ENCODE peak calls at places on chromosome 10, in four cellular contexts. D is A549, V is RWPE2, W is pancreas. O is an unnamed sample.

GRCh38 chr10:120514035-120514620 is 57.1 kb downstream of the PLPP4 start:
- DNase-seq in V (no peak), D (peak; percentile 27), W (no peak), O (no peak)

GRCh38 chr10:71370031-71370430 is 26.7 kb upstream of the CDH23 start:
- DNase-seq in D (no peak), W (no peak), V (no peak), O (no peak)

GRCh38 chr10:71476249-71477011 is 79.7 kb downstream of the CDH23 start:
- DNase-seq in W (peak; percentile 21), V (no peak), D (no peak), O (no peak)

GRCh38 chr10:13877154-13877909 is 290.6 kb downstream of the PRPF18 start:
- DNase-seq in D (no peak), W (peak; percentile 18), V (no peak), O (no peak)

GRCh38 chr10:77907900-77908717 is 18.4 kb downstream of the DLG5 start:
- DNase-seq in W (no peak), D (peak; percentile 52), V (no peak), O (no peak)

GRCh38 chr10:1628757-1629156 is 108.6 kb downstream of the ADARB2 start:
- DNase-seq in W (no peak), V (no peak), D (no peak), O (no peak)

GRCh38 chr10:8049874-8050560 is 4.5 kb upstream of the GATA3 start:
- DNase-seq in W (no peak), D (peak; percentile 47), V (no peak), O (no peak)

GRCh38 chr10:5632430-5632829 is 34.0 kb downstream of the ASB13 start:
- DNase-seq in D (peak; percentile 65), V (no peak), W (peak; percentile 76), O (no peak)

GRCh38 chr10:110850990-110851389 is 20.7 kb upstream of the PDCD4 start:
- DNase-seq in D (no peak), V (no peak), W (no peak), O (no peak)

GRCh38 chr10:123634221-123634620 is 31.9 kb upstream of the GPR26 start:
- DNase-seq in D (no peak), W (no peak), V (no peak), O (no peak)

GRCh38 chr10:74924251-74924954 is 98.0 kb downstream of the KAT6B start:
- DNase-seq in D (peak; percentile 28), W (no peak), V (no peak), O (no peak)

GRCh38 chr10:3192856-3193635 is 20.5 kb upstream of the PITRM1 start:
- DNase-seq in W (peak; percentile 44), V (no peak), D (peak; percentile 64), O (no peak)

GRCh38 chr10:43959854-43960415 is 311.3 kb upstream of the ZNF32 start:
- DNase-seq in W (no peak), D (no peak), V (no peak), O (no peak)

GRCh38 chr10:105239311-105240215 is 598.5 kb downstream of the SORCS3 start:
- DNase-seq in D (no peak), W (peak; percentile 19), V (no peak), O (no peak)

GRCh38 chr10:28925154-28925663 is 247.9 kb downstream of the BAMBI start:
- DNase-seq in D (no peak), V (no peak), W (no peak), O (no peak)

GRCh38 chr10:4691776-4692175 is 134.2 kb upstream of the AKR1E2 start:
- DNase-seq in W (no peak), D (no peak), V (no peak), O (no peak)

GRCh38 chr10:22846294-22846693 is 81.6 kb upstream of the ARMC3 start:
- DNase-seq in W (no peak), D (no peak), V (no peak), O (no peak)

GRCh38 chr10:3666525-3667302 is 118.3 kb downstream of the KLF6 start:
- DNase-seq in V (no peak), W (no peak), D (no peak), O (no peak)

GRCh38 chr10:112949875-112950507 is at the start of gene TCF7L2:
- DNase-seq in D (peak; percentile 98), V (peak; percentile 94), W (peak; percentile 96), O (peak; percentile 96)

GRCh38 chr10:8407561-8408021 is 353.1 kb downstream of the GATA3 start:
- DNase-seq in V (no peak), D (peak; percentile 63), W (no peak), O (no peak)

GRCh38 chr10:32054087-32054486 is 2.1 kb downstream of the KIF5B start:
- DNase-seq in D (peak; percentile 15), W (no peak), V (no peak), O (no peak)

GRCh38 chr10:6678211-6678803 is 98.2 kb upstream of the PRKCQ start:
- DNase-seq in W (peak; percentile 25), V (no peak), D (peak; percentile 63), O (peak; percentile 76)

GRCh38 chr10:11875499-11876281 is 52.5 kb downstream of the PROSER2 start:
- DNase-seq in D (peak; percentile 98), W (peak; percentile 82), V (peak; percentile 97), O (peak; percentile 88)

GRCh38 chr10:86141896-86142295 is 224.7 kb downstream of the GRID1 start:
- DNase-seq in V (no peak), D (no peak), W (no peak), O (no peak)

GRCh38 chr10:86135191-86135590 is 231.4 kb downstream of the GRID1 start:
- DNase-seq in W (no peak), V (no peak), D (no peak), O (no peak)

GRCh38 chr10:86139066-86139657 is 227.4 kb downstream of the GRID1 start:
- DNase-seq in V (no peak), D (peak; percentile 29), W (peak; percentile 17), O (peak; percentile 45)

GRCh38 chr10:86138551-86139065 is 228.0 kb downstream of the GRID1 start:
- DNase-seq in W (no peak), V (no peak), D (no peak), O (no peak)

GRCh38 chr10:86137561-86137960 is 229.0 kb downstream of the GRID1 start:
- DNase-seq in W (no peak), V (no peak), D (no peak), O (peak; percentile 3)
- TF ChIP-seq CTCF in W (no peak), V (no peak), D (no peak), O (no peak)

GRCh38 chr10:102113261-102113955 is 6.8 kb downstream of the LDB1 start:
- DNase-seq in W (no peak), D (no peak), V (no peak), O (no peak)
- H3K4me1 ChIP-seq in W (peaks cover 15% of the 10 kb centered on the region), D (peaks cover 52% of the 10 kb centered on the region), V (peaks cover 37% of the 10 kb centered on the region), O (peaks cover 38% of the 10 kb centered on the region)

DNA sequence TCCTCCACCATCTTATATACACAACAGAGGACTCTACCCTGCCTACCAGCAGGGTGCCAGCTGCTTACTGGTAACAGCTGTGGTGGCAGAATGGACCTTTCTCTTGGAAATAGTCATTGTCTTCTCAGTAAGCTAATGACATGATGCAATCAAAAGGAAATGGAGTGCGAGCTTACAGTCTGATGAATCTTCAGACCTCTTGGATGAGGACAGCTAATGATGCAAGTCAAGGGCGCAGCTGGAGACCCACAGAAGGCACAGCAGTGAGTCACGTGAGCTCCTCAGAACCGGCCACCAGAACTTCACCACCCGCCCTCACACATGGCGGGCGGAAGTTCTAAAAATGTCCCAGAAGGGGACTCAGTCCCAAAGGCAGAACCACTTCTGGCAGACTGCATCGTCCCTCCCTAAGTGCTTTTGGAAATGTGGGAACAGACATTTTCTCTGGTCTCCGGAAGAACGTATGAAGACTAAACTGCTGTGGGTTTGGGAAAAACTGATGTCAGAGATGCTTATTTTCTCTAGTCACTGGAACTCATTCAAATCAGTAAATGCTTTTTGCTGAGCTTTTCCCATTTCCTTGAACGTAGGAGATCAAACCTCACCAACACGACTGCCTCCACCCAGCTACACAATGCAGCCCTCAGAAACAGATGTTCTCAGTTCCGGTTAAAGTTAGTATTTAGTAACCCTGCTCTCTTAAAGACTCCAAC is 96.4 kb downstream of the FAS start:
- DNase-seq in V (no peak), W (no peak), D (peak; percentile 6), O (no peak)
- H3K27ac ChIP-seq in V (no peak overlapping the region), W (peak overlapping the region; percentile 36), D (no peak overlapping the region), O (peak overlapping the region; percentile 48)

GRCh38 chr10:57716884-57717283 is 550.8 kb downstream of the IPMK start:
- DNase-seq in D (peak; percentile 54), V (no peak), W (no peak), O (no peak)
- TF ChIP-seq CTCF in D (peak; percentile 61), V (peak; percentile 70), W (no peak), O (no peak)

DNA sequence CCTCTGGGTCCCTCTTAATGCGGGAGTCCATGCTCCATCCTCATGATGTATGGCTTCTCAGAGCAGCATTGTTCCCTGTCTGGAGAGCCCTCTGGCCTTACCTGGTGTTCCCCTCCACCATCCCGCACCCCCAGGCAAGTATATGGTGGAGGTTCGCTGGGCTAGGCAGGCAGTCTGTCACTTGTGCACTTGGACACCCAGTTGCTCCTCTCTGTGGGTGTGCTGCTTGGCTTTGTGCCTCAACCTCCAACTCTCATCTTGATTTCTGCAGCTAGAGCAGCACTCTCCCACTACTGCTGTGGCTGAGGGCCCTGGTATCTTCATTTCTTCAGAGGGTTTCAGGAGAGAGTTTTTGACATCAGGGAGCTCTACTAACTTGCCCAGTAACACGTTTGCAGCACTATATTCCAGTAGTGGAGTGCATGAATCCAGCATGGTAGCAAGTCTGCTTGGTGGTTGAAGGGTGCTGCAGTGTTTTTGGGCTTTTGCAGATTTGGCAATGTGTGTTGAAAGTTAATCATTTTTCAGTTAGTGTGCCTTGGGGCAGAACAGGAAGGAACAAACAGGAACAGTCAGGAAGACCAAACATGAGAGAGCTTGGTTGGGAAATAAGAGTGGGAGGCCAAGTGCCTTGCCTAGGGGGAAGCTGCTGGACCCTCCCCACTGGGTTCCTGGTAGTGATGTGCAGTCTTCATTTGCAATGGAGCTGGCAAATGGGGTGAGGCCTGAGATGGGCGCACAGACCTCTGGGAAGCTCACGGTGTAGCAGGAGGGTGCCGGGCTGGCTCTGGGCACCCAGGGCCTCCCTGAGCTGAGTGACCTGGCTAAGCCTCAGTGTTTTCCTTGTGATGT is 37.4 kb downstream of the TSPAN14 start:
- DNase-seq in W (no peak), V (no peak), D (peak; percentile 74), O (no peak)
- H3K4me1 ChIP-seq in W (peaks cover 25% of the 10 kb centered on the region), V (peaks cover 35% of the 10 kb centered on the region), D (peaks cover 99% of the 10 kb centered on the region), O (peaks cover 37% of the 10 kb centered on the region)

GRCh38 chr10:60349426-60349825 is 40.2 kb downstream of the ANK3 start:
- DNase-seq in V (no peak), D (no peak), W (no peak), O (no peak)

GRCh38 chr10:60352105-60352504 is 37.6 kb downstream of the ANK3 start:
- DNase-seq in W (no peak), V (no peak), D (no peak), O (no peak)

GRCh38 chr10:60350400-60350799 is 39.3 kb downstream of the ANK3 start:
- DNase-seq in W (peak; percentile 27), V (no peak), D (no peak), O (no peak)

GRCh38 chr10:60351191-60351853 is 38.4 kb downstream of the ANK3 start:
- DNase-seq in W (no peak), D (no peak), V (no peak), O (no peak)

GRCh38 chr10:60353519-60354258 is 36.0 kb downstream of the ANK3 start:
- DNase-seq in D (no peak), W (no peak), V (no peak), O (no peak)
- H3K27ac ChIP-seq in D (no peak overlapping the region), W (no peak overlapping the region), V (no peak overlapping the region), O (no peak overlapping the region)

GRCh38 chr10:66656499-66656898 is 269.3 kb upstream of the LRRTM3 start:
- DNase-seq in V (no peak), W (no peak), D (no peak), O (no peak)
- TF ChIP-seq CTCF in V (no peak), W (no peak), D (no peak), O (no peak)

O was measured in Peyer's patch.